ENCODE peak calls at places on chromosomes 6 and 20, in four cellular contexts. One of them, this sample, is unnamed.

GRCh38 chr20:23205656-23206055 is 119.5 kb upstream of the CD93 start:
- DNase-seq in activated B cell treated with CpG ODN at 0.5 μM for 24 hours: no peak
- DNase-seq in H9: peak; percentile 39
- DNase-seq in upper lobe of right lung: no peak
- DNase-seq in this sample: no peak

GRCh38 chr20:46051556-46052323 is 22.7 kb downstream of the SLC12A5 start:
- DNase-seq in activated B cell treated with CpG ODN at 0.5 μM for 24 hours: no peak
- DNase-seq in H9: no peak
- DNase-seq in upper lobe of right lung: no peak
- DNase-seq in this sample: no peak

GRCh38 chr6:155314773-155315515 is 660 bp upstream of the TFB1M start:
- DNase-seq in activated B cell treated with CpG ODN at 0.5 μM for 24 hours: no peak
- DNase-seq in H9: no peak
- DNase-seq in upper lobe of right lung: peak; percentile 71
- DNase-seq in this sample: no peak

GRCh38 chr20:10040070-10040970 is 5.5 kb downstream of the ANKEF1 start:
- DNase-seq in activated B cell treated with CpG ODN at 0.5 μM for 24 hours: no peak
- DNase-seq in H9: no peak
- DNase-seq in upper lobe of right lung: no peak
- DNase-seq in this sample: no peak

GRCh38 chr6:129472239-129472638 is 237.7 kb downstream of the ARHGAP18 start:
- DNase-seq in activated B cell treated with CpG ODN at 0.5 μM for 24 hours: no peak
- DNase-seq in H9: no peak
- DNase-seq in upper lobe of right lung: no peak
- DNase-seq in this sample: no peak

GRCh38 chr6:106520711-106521367 is 108.5 kb downstream of the RTN4IP1 start:
- DNase-seq in activated B cell treated with CpG ODN at 0.5 μM for 24 hours: peak; percentile 35
- DNase-seq in H9: no peak
- DNase-seq in upper lobe of right lung: peak; percentile 69
- DNase-seq in this sample: no peak

GRCh38 chr6:105482227-105482839 is 79.5 kb upstream of the PREP start:
- DNase-seq in activated B cell treated with CpG ODN at 0.5 μM for 24 hours: no peak
- DNase-seq in H9: no peak
- DNase-seq in upper lobe of right lung: no peak
- DNase-seq in this sample: no peak

GRCh38 chr6:21078497-21078896 is 515.1 kb upstream of the SOX4 start:
- DNase-seq in activated B cell treated with CpG ODN at 0.5 μM for 24 hours: no peak
- DNase-seq in H9: no peak
- DNase-seq in upper lobe of right lung: no peak
- DNase-seq in this sample: no peak

GRCh38 chr6:5004373-5005037 is 668 bp upstream of the RPP40 start:
- DNase-seq in activated B cell treated with CpG ODN at 0.5 μM for 24 hours: no peak
- DNase-seq in H9: no peak
- DNase-seq in upper lobe of right lung: no peak
- DNase-seq in this sample: no peak

GRCh38 chr6:40340196-40340595 is 247.0 kb downstream of the LRFN2 start:
- DNase-seq in activated B cell treated with CpG ODN at 0.5 μM for 24 hours: no peak
- DNase-seq in H9: no peak
- DNase-seq in upper lobe of right lung: no peak
- DNase-seq in this sample: no peak

GRCh38 chr6:28553986-28554881 is 28.6 kb downstream of the GPX5 start:
- DNase-seq in activated B cell treated with CpG ODN at 0.5 μM for 24 hours: no peak
- DNase-seq in H9: no peak
- DNase-seq in upper lobe of right lung: no peak
- DNase-seq in this sample: no peak

GRCh38 chr6:141354191-141354950 is 778.4 kb upstream of the GJE1 start:
- DNase-seq in activated B cell treated with CpG ODN at 0.5 μM for 24 hours: no peak
- DNase-seq in H9: peak; percentile 27
- DNase-seq in upper lobe of right lung: no peak
- DNase-seq in this sample: no peak

GRCh38 chr6:122063090-122063489 is 336.4 kb upstream of the HSF2 start:
- DNase-seq in activated B cell treated with CpG ODN at 0.5 μM for 24 hours: no peak
- DNase-seq in H9: no peak
- DNase-seq in upper lobe of right lung: no peak
- DNase-seq in this sample: no peak

GRCh38 chr20:36008461-36009035 is 40.2 kb downstream of the CNBD2 start:
- DNase-seq in activated B cell treated with CpG ODN at 0.5 μM for 24 hours: no peak
- DNase-seq in H9: no peak
- DNase-seq in upper lobe of right lung: no peak
- DNase-seq in this sample: no peak

GRCh38 chr6:170095273-170095976 is 195.5 kb downstream of the DLL1 start:
- DNase-seq in activated B cell treated with CpG ODN at 0.5 μM for 24 hours: peak; percentile 6
- DNase-seq in H9: peak; percentile 19
- DNase-seq in upper lobe of right lung: peak; percentile 49
- DNase-seq in this sample: no peak

GRCh38 chr6:124090491-124090890 is 286.8 kb downstream of the NKAIN2 start:
- DNase-seq in activated B cell treated with CpG ODN at 0.5 μM for 24 hours: no peak
- DNase-seq in H9: no peak
- DNase-seq in upper lobe of right lung: no peak
- DNase-seq in this sample: no peak

GRCh38 chr20:46130534-46130933 is 12.4 kb downstream of the CD40 start:
- DNase-seq in activated B cell treated with CpG ODN at 0.5 μM for 24 hours: no peak
- DNase-seq in H9: no peak
- DNase-seq in upper lobe of right lung: peak; percentile 47
- DNase-seq in this sample: no peak

GRCh38 chr6:25056130-25056529 is 120.4 kb upstream of the RIPOR2 start:
- DNase-seq in activated B cell treated with CpG ODN at 0.5 μM for 24 hours: no peak
- DNase-seq in H9: no peak
- DNase-seq in upper lobe of right lung: no peak
- DNase-seq in this sample: no peak

GRCh38 chr20:37850724-37851123 is 52.2 kb upstream of the VSTM2L start:
- DNase-seq in activated B cell treated with CpG ODN at 0.5 μM for 24 hours: no peak
- DNase-seq in H9: no peak
- DNase-seq in upper lobe of right lung: no peak
- DNase-seq in this sample: no peak

GRCh38 chr20:4021905-4022304 is 6.5 kb upstream of the RNF24 start:
- DNase-seq in activated B cell treated with CpG ODN at 0.5 μM for 24 hours: no peak
- DNase-seq in H9: no peak
- DNase-seq in upper lobe of right lung: no peak
- DNase-seq in this sample: no peak

GRCh38 chr6:2026133-2026532 is 219.3 kb downstream of the GMDS start:
- DNase-seq in activated B cell treated with CpG ODN at 0.5 μM for 24 hours: no peak
- DNase-seq in H9: no peak
- DNase-seq in upper lobe of right lung: no peak
- DNase-seq in this sample: no peak

GRCh38 chr6:87803784-87804183 is 101.8 kb upstream of the AKIRIN2 start:
- DNase-seq in activated B cell treated with CpG ODN at 0.5 μM for 24 hours: no peak
- DNase-seq in H9: no peak
- DNase-seq in upper lobe of right lung: no peak
- DNase-seq in this sample: no peak

GRCh38 chr6:32785781-32786533 is 22.6 kb upstream of the HLA-DQB2 start:
- DNase-seq in activated B cell treated with CpG ODN at 0.5 μM for 24 hours: no peak
- DNase-seq in H9: peak; percentile 52
- DNase-seq in upper lobe of right lung: no peak
- DNase-seq in this sample: no peak

GRCh38 chr6:161443868-161444267 is 170.0 kb upstream of the AGPAT4 start:
- DNase-seq in activated B cell treated with CpG ODN at 0.5 μM for 24 hours: no peak
- DNase-seq in H9: peak; percentile 83
- DNase-seq in upper lobe of right lung: no peak
- DNase-seq in this sample: no peak

GRCh38 chr6:140440223-140440810 is 1065.9 kb upstream of the CITED2 start:
- DNase-seq in activated B cell treated with CpG ODN at 0.5 μM for 24 hours: no peak
- DNase-seq in H9: no peak
- DNase-seq in upper lobe of right lung: no peak
- DNase-seq in this sample: no peak

GRCh38 chr6:52491203-52492069 is 71.3 kb downstream of the EFHC1 start:
- DNase-seq in activated B cell treated with CpG ODN at 0.5 μM for 24 hours: no peak
- DNase-seq in H9: no peak
- DNase-seq in upper lobe of right lung: no peak
- DNase-seq in this sample: no peak

GRCh38 chr6:91659881-91660280 is 1073.0 kb upstream of the MAP3K7 start:
- DNase-seq in activated B cell treated with CpG ODN at 0.5 μM for 24 hours: no peak
- DNase-seq in H9: no peak
- DNase-seq in upper lobe of right lung: no peak
- DNase-seq in this sample: no peak

GRCh38 chr6:3899061-3899460 is 49.9 kb downstream of the FAM50B start:
- DNase-seq in activated B cell treated with CpG ODN at 0.5 μM for 24 hours: no peak
- DNase-seq in H9: no peak
- DNase-seq in upper lobe of right lung: no peak
- DNase-seq in this sample: no peak

GRCh38 chr20:63735859-63736718 is at the start of gene LIME1:
- DNase-seq in activated B cell treated with CpG ODN at 0.5 μM for 24 hours: peak; percentile 52
- DNase-seq in H9: peak; percentile 33
- DNase-seq in upper lobe of right lung: peak; percentile 69
- DNase-seq in this sample: no peak
- TF ChIP-seq CTCF in activated B cell treated with CpG ODN at 0.5 μM for 24 hours: no peak
- TF ChIP-seq CTCF in H9: no peak
- TF ChIP-seq CTCF in upper lobe of right lung: no peak
- TF ChIP-seq CTCF in this sample: no peak

GRCh38 chr20:60049601-60050000 is 91.4 kb downstream of the CDH26 start:
- DNase-seq in activated B cell treated with CpG ODN at 0.5 μM for 24 hours: no peak
- DNase-seq in H9: no peak
- DNase-seq in upper lobe of right lung: no peak
- DNase-seq in this sample: no peak

GRCh38 chr20:60052322-60052721 is 94.1 kb downstream of the CDH26 start:
- DNase-seq in activated B cell treated with CpG ODN at 0.5 μM for 24 hours: no peak
- DNase-seq in H9: no peak
- DNase-seq in upper lobe of right lung: no peak
- DNase-seq in this sample: no peak

GRCh38 chr20:60048634-60049578 is 90.7 kb downstream of the CDH26 start:
- DNase-seq in activated B cell treated with CpG ODN at 0.5 μM for 24 hours: no peak
- DNase-seq in H9: peak; percentile 13
- DNase-seq in upper lobe of right lung: no peak
- DNase-seq in this sample: no peak

GRCh38 chr20:60053125-60053812 is 95.0 kb downstream of the CDH26 start:
- DNase-seq in activated B cell treated with CpG ODN at 0.5 μM for 24 hours: no peak
- DNase-seq in H9: no peak
- DNase-seq in upper lobe of right lung: no peak
- DNase-seq in this sample: no peak

GRCh38 chr20:60050193-60050960 is 92.2 kb downstream of the CDH26 start:
- DNase-seq in activated B cell treated with CpG ODN at 0.5 μM for 24 hours: no peak
- DNase-seq in H9: peak; percentile 78
- DNase-seq in upper lobe of right lung: no peak
- DNase-seq in this sample: peak; percentile 61
- TF ChIP-seq CTCF in activated B cell treated with CpG ODN at 0.5 μM for 24 hours: no peak
- TF ChIP-seq CTCF in H9: peak; percentile 77
- TF ChIP-seq CTCF in upper lobe of right lung: peak; percentile 29
- TF ChIP-seq CTCF in this sample: peak; percentile 2

GRCh38 chr6:167119680-167120556 is 3.0 kb upstream of the CCR6 start:
- DNase-seq in activated B cell treated with CpG ODN at 0.5 μM for 24 hours: peak; percentile 19
- DNase-seq in H9: no peak
- DNase-seq in upper lobe of right lung: no peak
- DNase-seq in this sample: no peak
- TF ChIP-seq CTCF in activated B cell treated with CpG ODN at 0.5 μM for 24 hours: no peak
- TF ChIP-seq CTCF in H9: no peak
- TF ChIP-seq CTCF in upper lobe of right lung: no peak
- TF ChIP-seq CTCF in this sample: no peak

GRCh38 chr6:149961728-149962425 is 1.9 kb upstream of the ULBP1 start:
- DNase-seq in activated B cell treated with CpG ODN at 0.5 μM for 24 hours: no peak
- DNase-seq in H9: peak; percentile 64
- DNase-seq in upper lobe of right lung: no peak
- DNase-seq in this sample: no peak
- TF ChIP-seq CTCF in activated B cell treated with CpG ODN at 0.5 μM for 24 hours: no peak
- TF ChIP-seq CTCF in H9: peak; percentile 59
- TF ChIP-seq CTCF in upper lobe of right lung: no peak
- TF ChIP-seq CTCF in this sample: no peak

DNA sequence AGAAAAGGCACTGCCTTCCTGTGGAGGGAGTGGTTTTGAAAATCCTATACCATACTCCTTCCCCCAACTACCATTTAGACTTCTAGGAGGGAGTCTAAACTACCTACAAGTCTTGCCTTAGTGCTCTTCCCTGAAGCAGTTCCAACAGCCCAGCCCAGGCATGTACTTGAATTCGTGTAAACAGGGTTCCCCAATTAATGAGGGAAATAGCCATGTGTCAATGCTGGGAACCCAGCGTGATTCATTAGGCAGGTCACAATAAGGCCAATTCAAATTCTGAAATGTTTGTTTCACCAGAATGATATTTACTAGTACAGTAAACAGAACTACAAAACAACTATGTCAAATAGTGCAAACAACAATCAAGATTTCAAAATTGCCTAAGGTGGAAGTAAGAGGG is 39.2 kb upstream of the SGK1 start:
- DNase-seq in activated B cell treated with CpG ODN at 0.5 μM for 24 hours: no peak
- DNase-seq in H9: no peak
- DNase-seq in upper lobe of right lung: no peak
- DNase-seq in this sample: no peak
- TF ChIP-seq CTCF in activated B cell treated with CpG ODN at 0.5 μM for 24 hours: no peak
- TF ChIP-seq CTCF in H9: no peak
- TF ChIP-seq CTCF in upper lobe of right lung: no peak
- TF ChIP-seq CTCF in this sample: no peak

GRCh38 chr6:44223471-44224153 is at the start of gene SLC29A1:
- DNase-seq in activated B cell treated with CpG ODN at 0.5 μM for 24 hours: peak; percentile 81
- DNase-seq in H9: peak; percentile 84
- DNase-seq in upper lobe of right lung: peak; percentile 91
- DNase-seq in this sample: peak; percentile 99
- TF ChIP-seq CTCF in activated B cell treated with CpG ODN at 0.5 μM for 24 hours: no peak
- TF ChIP-seq CTCF in H9: peak; percentile 58
- TF ChIP-seq CTCF in upper lobe of right lung: no peak
- TF ChIP-seq CTCF in this sample: no peak

DNA sequence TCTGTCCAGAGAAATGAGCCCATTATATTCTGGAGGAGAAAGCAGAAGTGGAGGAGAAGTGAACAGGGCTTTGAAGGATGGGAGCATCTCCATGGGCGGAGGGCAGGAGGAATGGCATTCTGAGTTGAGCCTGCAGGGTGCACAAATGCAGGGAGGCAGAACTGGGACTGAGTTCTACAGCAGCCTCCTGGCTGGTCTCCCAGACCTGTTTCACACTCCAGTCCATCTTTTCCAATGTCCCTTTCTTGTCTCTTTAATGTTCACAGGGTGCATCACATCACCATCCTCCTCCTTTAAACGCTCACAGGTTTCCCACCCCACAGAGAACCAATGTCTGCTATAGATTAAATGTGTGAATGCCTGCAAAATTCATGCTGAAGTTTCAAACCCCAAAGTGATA is 302.9 kb downstream of the PTPRT start:
- DNase-seq in activated B cell treated with CpG ODN at 0.5 μM for 24 hours: no peak
- DNase-seq in H9: no peak
- DNase-seq in upper lobe of right lung: no peak
- DNase-seq in this sample: no peak
- TF ChIP-seq CTCF in activated B cell treated with CpG ODN at 0.5 μM for 24 hours: no peak
- TF ChIP-seq CTCF in H9: no peak
- TF ChIP-seq CTCF in upper lobe of right lung: no peak
- TF ChIP-seq CTCF in this sample: no peak

GRCh38 chr6:12653396-12653910 is 63.1 kb upstream of the PHACTR1 start:
- DNase-seq in activated B cell treated with CpG ODN at 0.5 μM for 24 hours: no peak
- DNase-seq in H9: no peak
- DNase-seq in upper lobe of right lung: no peak
- DNase-seq in this sample: no peak
- TF ChIP-seq CTCF in activated B cell treated with CpG ODN at 0.5 μM for 24 hours: no peak
- TF ChIP-seq CTCF in H9: no peak
- TF ChIP-seq CTCF in upper lobe of right lung: no peak
- TF ChIP-seq CTCF in this sample: no peak

DNA sequence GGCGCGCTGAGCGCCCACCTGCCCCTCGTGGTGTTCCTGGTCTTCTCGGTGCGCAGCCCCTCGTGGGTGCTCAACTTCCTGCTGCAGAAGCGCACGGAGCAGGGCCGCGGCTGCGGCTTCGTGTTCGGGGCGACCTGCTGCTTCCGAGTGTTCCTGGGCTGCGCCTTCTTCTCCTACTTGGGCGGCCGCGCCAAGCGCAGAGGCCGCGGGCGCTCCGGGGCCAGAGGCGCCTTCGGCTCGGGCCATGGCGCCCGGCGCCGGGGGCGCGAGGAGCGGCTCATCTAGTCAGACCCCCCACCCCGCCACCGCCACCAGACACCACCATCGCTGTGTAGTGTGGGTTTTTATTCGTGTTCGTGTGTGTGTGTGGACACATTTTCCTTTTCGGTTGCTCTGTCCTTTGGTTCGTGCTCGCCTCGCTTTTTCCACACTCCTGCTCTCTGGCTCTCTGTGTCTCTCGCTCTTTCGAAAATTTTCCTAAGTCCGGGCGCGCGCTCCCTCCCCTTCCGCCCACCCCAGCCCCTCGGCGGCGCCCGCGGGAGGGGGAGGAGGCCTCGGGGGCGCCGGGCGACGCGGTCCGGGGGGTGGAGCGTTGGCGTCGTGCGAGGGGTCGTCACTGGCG is 38.0 kb downstream of the GNAS start:
- DNase-seq in activated B cell treated with CpG ODN at 0.5 μM for 24 hours: peak; percentile 65
- DNase-seq in H9: no peak
- DNase-seq in upper lobe of right lung: peak; percentile 90
- DNase-seq in this sample: peak; percentile 51
- TF ChIP-seq CTCF in activated B cell treated with CpG ODN at 0.5 μM for 24 hours: no peak
- TF ChIP-seq CTCF in H9: no peak
- TF ChIP-seq CTCF in upper lobe of right lung: no peak
- TF ChIP-seq CTCF in this sample: no peak